ENCODE peak calls at places on chromosomes 5 and 9, in five cellular contexts. Q is uterus, X is heart right ventricle, A is stomach, S is IMR-90. O is an unnamed sample.

GRCh38 chr5:1910081-1910760 is 27.5 kb upstream of the IRX4 start:
- DNase-seq in Q (no peak), X (no peak), A (no peak), S (no peak), O (no peak)

GRCh38 chr5:163172540-163173337 is 264.7 kb upstream of the CCNG1 start:
- DNase-seq in Q (no peak), X (no peak), A (no peak), S (no peak), O (no peak)

GRCh38 chr9:5719546-5719945 is 90.6 kb downstream of the RIC1 start:
- DNase-seq in Q (no peak), X (no peak), A (no peak), S (peak; percentile 18), O (no peak)

GRCh38 chr5:65790371-65791163 is 68.6 kb downstream of the NLN start:
- DNase-seq in Q (no peak), X (no peak), A (no peak), S (no peak), O (no peak)

GRCh38 chr5:134436523-134437339 is 25.1 kb upstream of the CDKN2AIPNL start:
- DNase-seq in Q (peak; percentile 72), X (peak; percentile 70), A (peak; percentile 80), S (peak; percentile 98), O (peak; percentile 89)

GRCh38 chr5:14417232-14417730 is 164.3 kb upstream of the OTULINL start:
- DNase-seq in Q (no peak), X (no peak), A (no peak), S (peak; percentile 71), O (no peak)

GRCh38 chr5:80216096-80216495 is 39.8 kb downstream of the SERINC5 start:
- DNase-seq in Q (no peak), X (no peak), A (no peak), S (no peak), O (no peak)

GRCh38 chr9:132792547-132792946 is 85.5 kb downstream of the AK8 start:
- DNase-seq in Q (no peak), X (no peak), A (no peak), S (no peak), O (no peak)

GRCh38 chr5:8934455-8934854 is 611.4 kb downstream of the SEMA5A start:
- DNase-seq in Q (no peak), X (no peak), A (no peak), S (no peak), O (no peak)

GRCh38 chr5:31408814-31409213 is 123.1 kb downstream of the DROSHA start:
- DNase-seq in Q (no peak), X (no peak), A (no peak), S (peak; percentile 74), O (no peak)

GRCh38 chr9:35733109-35733541 is 659 bp downstream of the CREB3 start:
- DNase-seq in Q (no peak), X (no peak), A (no peak), S (peak; percentile 75), O (peak; percentile 51)

GRCh38 chr9:21252727-21253547 is 13.1 kb upstream of the IFNA14 start:
- DNase-seq in Q (no peak), X (no peak), A (no peak), S (peak; percentile 14), O (peak; percentile 33)

GRCh38 chr5:173963867-173964429 is 25.0 kb upstream of the C5orf47 start:
- DNase-seq in Q (no peak), X (no peak), A (no peak), S (no peak), O (no peak)

GRCh38 chr9:88259041-88259440 is 120.8 kb upstream of the SPATA31C2 start:
- DNase-seq in Q (no peak), X (no peak), A (no peak), S (no peak), O (no peak)

GRCh38 chr9:40926404-40927259 is 201.8 kb downstream of the FOXD4L6 start:
- DNase-seq in Q (no peak), X (no peak), A (no peak), S (no peak), O (no peak)

GRCh38 chr9:40925149-40925548 is 203.3 kb downstream of the FOXD4L6 start:
- DNase-seq in Q (no peak), X (no peak), A (no peak), S (no peak), O (no peak)

GRCh38 chr9:40927260-40927631 is 201.2 kb downstream of the FOXD4L6 start:
- DNase-seq in Q (no peak), X (no peak), A (no peak), S (no peak), O (no peak)

GRCh38 chr9:40928803-40929487 is 199.5 kb downstream of the FOXD4L6 start:
- DNase-seq in Q (no peak), X (no peak), A (no peak), S (no peak), O (peak; percentile 27)

DNA sequence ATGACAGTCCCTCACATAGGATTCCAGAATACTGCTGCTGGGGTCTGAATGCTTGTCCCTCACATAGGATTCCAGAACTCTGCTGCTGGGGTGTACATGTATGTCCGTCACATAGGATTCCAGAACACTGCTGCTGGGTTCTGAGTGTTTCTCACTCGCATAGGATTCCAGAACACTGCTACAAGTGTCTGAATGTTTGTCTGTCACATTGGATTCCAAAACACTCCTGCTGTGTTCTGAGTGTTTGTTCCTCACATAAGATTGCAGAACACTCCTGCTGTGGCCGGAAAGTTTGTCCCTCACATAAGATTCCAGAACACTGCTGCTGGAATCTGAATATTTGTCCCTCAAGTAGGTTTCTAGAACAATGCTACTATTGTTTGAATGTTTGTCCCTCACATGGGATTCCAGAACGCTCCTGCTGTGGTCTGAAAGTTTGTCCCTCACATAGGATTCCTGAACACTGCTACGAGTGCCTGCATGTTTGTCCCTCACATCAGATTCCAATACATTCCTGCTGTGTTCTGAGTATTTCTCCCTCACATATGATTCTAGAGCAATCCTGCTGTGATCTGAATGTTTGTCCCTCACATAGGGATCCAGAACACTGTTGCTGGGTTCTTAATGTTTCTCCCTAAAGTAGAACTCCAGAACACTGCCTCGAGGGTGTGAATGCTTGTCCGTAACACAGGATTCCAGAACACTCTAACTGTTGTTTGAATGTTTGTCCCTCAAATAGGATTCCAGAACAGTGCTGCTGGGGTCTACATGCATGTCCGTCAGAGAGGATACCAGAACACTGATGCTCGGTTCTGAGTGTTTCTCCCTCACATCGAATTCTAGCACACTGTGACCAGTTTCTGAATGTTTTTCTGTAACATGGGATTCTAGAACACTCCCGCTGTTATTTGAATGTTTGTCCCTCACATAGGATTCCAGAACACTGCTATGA is 200.4 kb downstream of the FOXD4L6 start:
- DNase-seq in Q (no peak), X (no peak), A (no peak), S (no peak), O (no peak)
- H3K9me3 ChIP-seq in Q (no peaks in the 10 kb centered on the region), X (peaks cover 92% of the 10 kb centered on the region), A (peaks cover 55% of the 10 kb centered on the region), S (peaks cover 58% of the 10 kb centered on the region), O (peaks cover 58% of the 10 kb centered on the region)

DNA sequence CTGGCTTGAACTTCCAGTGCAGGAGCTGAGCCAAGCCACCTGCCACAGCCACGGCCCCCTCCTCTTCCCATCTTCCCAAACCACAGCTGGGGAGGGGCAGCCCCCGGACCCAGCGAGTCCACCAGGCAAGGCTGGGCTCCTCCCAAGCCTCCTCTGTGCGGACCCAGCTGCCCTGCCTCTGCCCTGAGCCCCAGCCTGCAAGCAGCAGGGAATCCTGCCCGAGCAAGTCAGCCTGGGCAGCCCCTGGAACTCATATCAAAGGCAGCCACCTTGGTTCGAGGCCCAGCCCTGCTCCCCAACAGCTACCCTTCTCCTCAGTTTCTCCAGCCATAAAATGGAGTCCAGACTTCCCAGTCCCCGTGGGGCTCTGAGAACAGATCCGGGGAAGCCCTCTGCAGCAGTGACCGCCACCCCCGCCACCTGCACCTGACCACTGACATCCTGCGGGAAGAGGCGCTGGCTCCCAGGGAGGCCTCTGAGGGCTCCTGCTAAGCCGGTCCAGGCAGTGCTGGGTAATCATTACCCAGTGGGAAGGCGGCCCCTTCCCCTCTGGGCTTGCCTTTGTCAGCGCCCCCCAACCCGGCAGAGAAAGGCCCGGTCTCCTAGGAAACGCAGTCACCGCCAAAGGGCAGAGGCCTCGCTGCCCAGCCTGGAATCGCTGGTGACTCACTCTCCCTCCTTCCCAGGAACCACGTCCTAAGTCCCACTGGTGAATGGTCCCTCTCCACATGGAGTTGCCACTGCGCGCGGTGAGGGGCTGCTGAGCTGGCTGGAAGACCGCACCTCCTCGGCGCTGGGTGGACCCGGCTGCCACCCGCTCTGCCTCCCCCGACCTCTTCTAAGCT is 1.5 kb downstream of the VAV2 start:
- DNase-seq in Q (peak; percentile 38), X (no peak), A (peak; percentile 62), S (peak; percentile 85), O (peak; percentile 42)
- TF ChIP-seq CTCF in Q (no peak), X (no peak), A (no peak), S (no peak), O (no peak)

DNA sequence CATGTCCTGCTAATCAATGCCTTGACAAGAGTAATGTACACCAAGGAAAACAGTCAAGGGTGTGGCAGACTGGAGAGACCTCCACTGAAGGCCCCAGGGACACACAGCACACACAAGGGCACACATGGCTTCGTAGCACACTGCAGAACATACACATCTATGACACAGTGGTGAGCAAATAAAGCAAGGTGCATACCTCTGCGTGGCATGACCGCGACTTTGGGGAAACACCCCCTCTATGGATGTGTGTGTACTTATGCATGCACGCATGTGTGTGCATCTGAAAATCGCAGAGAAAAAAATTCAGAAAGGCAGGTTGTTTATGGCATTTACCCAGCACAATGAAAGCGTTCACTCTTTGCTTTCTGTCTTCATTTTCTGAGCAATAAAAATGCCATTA is 20.5 kb downstream of the SEMA4D start:
- DNase-seq in Q (no peak), X (no peak), A (peak; percentile 22), S (no peak), O (no peak)
- H3K27ac ChIP-seq in Q (peak overlapping the region; percentile 63), X (no peak overlapping the region), A (peak overlapping the region; percentile 56), S (no peak overlapping the region), O (no peak overlapping the region)

DNA sequence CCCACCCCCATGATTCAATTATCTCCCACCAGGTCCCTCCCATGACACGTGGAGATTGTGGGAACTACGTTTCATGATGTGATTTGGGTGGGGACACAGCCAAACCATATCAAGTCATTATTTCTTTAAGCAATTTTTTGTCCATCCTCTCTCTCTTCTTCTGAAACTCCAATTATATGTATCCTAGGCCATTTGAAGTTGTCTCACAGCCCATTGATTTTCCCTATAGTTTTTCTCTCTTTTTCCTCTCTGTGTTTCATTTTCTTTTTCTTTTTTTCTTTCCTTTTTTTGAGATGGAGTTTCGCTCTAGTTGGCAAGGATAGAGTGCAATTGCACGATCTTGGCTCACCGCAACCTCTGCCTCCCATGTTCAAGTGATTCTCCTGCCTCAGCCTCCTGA is 101.9 kb upstream of the CXCL14 start:
- DNase-seq in Q (no peak), X (no peak), A (no peak), S (no peak), O (peak; percentile 15)
- H3K9me3 ChIP-seq in Q (no peaks in the 10 kb centered on the region), X (peaks cover 49% of the 10 kb centered on the region), A (no peaks in the 10 kb centered on the region), S (no peaks in the 10 kb centered on the region), O (peaks cover 12% of the 10 kb centered on the region)

GRCh38 chr5:30401479-30402058 is 791.9 kb upstream of the CDH6 start:
- DNase-seq in Q (no peak), X (no peak), A (peak; percentile 34), S (peak; percentile 48), O (no peak)
- TF ChIP-seq CTCF in Q (no peak), X (peak; percentile 55), A (no peak), S (peak; percentile 63), O (no peak)

GRCh38 chr5:57318251-57318650 is 144.4 kb downstream of the GPBP1 start:
- DNase-seq in Q (no peak), X (no peak), A (no peak), S (no peak), O (no peak)
- H3K27ac ChIP-seq in Q (no peak overlapping the region), X (no peak overlapping the region), A (peak overlapping the region; percentile 68), S (peak overlapping the region; percentile 95), O (no peak overlapping the region)

GRCh38 chr5:3105172-3105571 is 353.7 kb upstream of the IRX2 start:
- DNase-seq in Q (no peak), X (no peak), A (no peak), S (no peak), O (no peak)
- H3K9me3 ChIP-seq in Q (no peaks in the 10 kb centered on the region), X (no peaks in the 10 kb centered on the region), A (no peaks in the 10 kb centered on the region), S (peaks cover 31% of the 10 kb centered on the region), O (peaks cover 9% of the 10 kb centered on the region)

O was measured in lung.